ENCODE peak calls at places on chromosomes 6 and 20, in seven cellular contexts. X, S, L, N, E, R and K are unnamed samples.

GRCh38 chr20:40561187-40561586 is 127.8 kb downstream of the MAFB start:
- DNase-seq in X (no peak), S (no peak), L (no peak), N (no peak), E (no peak), R (no peak), K (no peak)

GRCh38 chr6:110534731-110535164 is 58.3 kb upstream of the SLC22A16 start:
- DNase-seq in X (no peak), S (no peak), L (peak; percentile 25), N (no peak), E (no peak), R (peak; percentile 89), K (no peak)

GRCh38 chr6:10528170-10528981 is 7.2 kb downstream of the GCNT2 start:
- DNase-seq in X (peak; percentile 70), S (peak; percentile 63), L (peak; percentile 94), N (peak; percentile 85), E (no peak), R (peak; percentile 60), K (no peak)

GRCh38 chr6:35642471-35643161 is 46.1 kb downstream of the FKBP5 start:
- DNase-seq in X (no peak), S (no peak), L (no peak), N (no peak), E (no peak), R (no peak), K (no peak)

GRCh38 chr6:111552241-111552744 is 53.4 kb downstream of the TRAF3IP2 start:
- DNase-seq in X (peak; percentile 92), S (peak; percentile 24), L (peak; percentile 93), N (no peak), E (no peak), R (peak; percentile 81), K (no peak)

GRCh38 chr6:104607501-104607900 is 252.2 kb downstream of the HACE1 start:
- DNase-seq in X (no peak), S (no peak), L (peak; percentile 72), N (no peak), E (no peak), R (no peak), K (no peak)

GRCh38 chr6:11272491-11273192 is 40.2 kb upstream of the NEDD9 start:
- DNase-seq in X (no peak), S (no peak), L (peak; percentile 62), N (peak; percentile 55), E (no peak), R (no peak), K (no peak)

GRCh38 chr20:24670981-24671380 is 201.6 kb downstream of the SYNDIG1 start:
- DNase-seq in X (no peak), S (no peak), L (no peak), N (no peak), E (no peak), R (no peak), K (no peak)

GRCh38 chr6:150891886-150892485 is 26.5 kb downstream of the MTHFD1L start:
- DNase-seq in X (peak; percentile 75), S (peak; percentile 79), L (peak; percentile 79), N (peak; percentile 75), E (peak; percentile 74), R (peak; percentile 73), K (peak; percentile 48)

GRCh38 chr6:157045831-157046454 is 268.8 kb downstream of the ARID1B start:
- DNase-seq in X (peak; percentile 48), S (peak; percentile 13), L (peak; percentile 71), N (peak; percentile 16), E (no peak), R (peak; percentile 74), K (no peak)

GRCh38 chr6:16759181-16759645 is 2.0 kb downstream of the ATXN1 start:
- DNase-seq in X (peak; percentile 13), S (no peak), L (peak; percentile 40), N (peak; percentile 37), E (no peak), R (no peak), K (no peak)

GRCh38 chr6:113011803-113012202 is 664.7 kb downstream of the RFPL4B start:
- DNase-seq in X (no peak), S (no peak), L (no peak), N (no peak), E (no peak), R (no peak), K (no peak)

GRCh38 chr6:33314943-33315752 is 1.3 kb upstream of the TAPBP start:
- DNase-seq in X (peak; percentile 79), S (peak; percentile 13), L (no peak), N (peak; percentile 67), E (no peak), R (no peak), K (no peak)

GRCh38 chr6:168160506-168161370 is 81.7 kb upstream of the FRMD1 start:
- DNase-seq in X (no peak), S (no peak), L (no peak), N (no peak), E (no peak), R (no peak), K (no peak)

GRCh38 chr6:30682181-30683117 is 4.0 kb downstream of the PPP1R18 start:
- DNase-seq in X (peak; percentile 76), S (no peak), L (peak; percentile 87), N (no peak), E (no peak), R (peak; percentile 71), K (peak; percentile 86)

GRCh38 chr6:84016029-84016428 is 17.5 kb upstream of the MRAP2 start:
- DNase-seq in X (no peak), S (no peak), L (no peak), N (no peak), E (no peak), R (no peak), K (no peak)

GRCh38 chr6:40789143-40789764 is 202.1 kb upstream of the LRFN2 start:
- DNase-seq in X (no peak), S (no peak), L (no peak), N (no peak), E (no peak), R (no peak), K (peak; percentile 23)

GRCh38 chr6:25369450-25370086 is 90.4 kb downstream of the CARMIL1 start:
- DNase-seq in X (peak; percentile 42), S (no peak), L (peak; percentile 47), N (peak; percentile 100), E (no peak), R (no peak), K (no peak)

GRCh38 chr6:132788658-132789397 is 9.6 kb downstream of the SLC18B1 start:
- DNase-seq in X (no peak), S (no peak), L (no peak), N (no peak), E (no peak), R (no peak), K (no peak)

GRCh38 chr20:47013606-47014005 is 119.0 kb downstream of the EYA2 start:
- DNase-seq in X (no peak), S (no peak), L (no peak), N (no peak), E (no peak), R (no peak), K (no peak)

GRCh38 chr20:43448748-43449535 is 8.8 kb upstream of the SRSF6 start:
- DNase-seq in X (peak; percentile 68), S (peak; percentile 78), L (peak; percentile 40), N (peak; percentile 41), E (peak; percentile 40), R (peak; percentile 51), K (peak; percentile 26)

GRCh38 chr20:45406260-45407066 is 1.6 kb upstream of the DBNDD2 start:
- DNase-seq in X (peak; percentile 69), S (peak; percentile 82), L (no peak), N (peak; percentile 3), E (peak; percentile 42), R (peak; percentile 25), K (no peak)

GRCh38 chr6:147040521-147040920 is 163.7 kb upstream of the STXBP5 start:
- DNase-seq in X (no peak), S (no peak), L (no peak), N (no peak), E (no peak), R (no peak), K (no peak)

GRCh38 chr6:37615564-37616340 is 81.9 kb downstream of the MDGA1 start:
- DNase-seq in X (no peak), S (no peak), L (no peak), N (no peak), E (no peak), R (peak; percentile 95), K (no peak)

GRCh38 chr20:2799688-2800589 is 488 bp downstream of the CPXM1 start:
- DNase-seq in X (peak; percentile 28), S (no peak), L (no peak), N (no peak), E (peak; percentile 25), R (no peak), K (no peak)

GRCh38 chr6:105161411-105161810 is 18.4 kb downstream of the POPDC3 start:
- DNase-seq in X (no peak), S (no peak), L (no peak), N (no peak), E (no peak), R (no peak), K (no peak)

GRCh38 chr6:38035478-38035877 is 216.0 kb downstream of the ZFAND3 start:
- DNase-seq in X (no peak), S (no peak), L (no peak), N (no peak), E (no peak), R (no peak), K (no peak)